ENCODE peak calls at places on chromosomes 13 and 19, in seven cellular contexts. Z, A, E, J, B, S and G are unnamed samples.

GRCh38 chr13:25608181-25608580 is 236.4 kb downstream of the ATP8A2 start:
- DNase-seq in Z (no peak), A (no peak), E (no peak), J (no peak), B (no peak), S (no peak), G (no peak)

GRCh38 chr19:17183858-17184271 is 31.3 kb upstream of the USE1 start:
- DNase-seq in Z (no peak), A (no peak), E (no peak), J (no peak), B (no peak), S (no peak), G (no peak)

GRCh38 chr19:18478545-18479311 is 40.8 kb upstream of the ISYNA1 start:
- DNase-seq in Z (peak; percentile 53), A (no peak), E (peak; percentile 87), J (peak; percentile 61), B (no peak), S (no peak), G (peak; percentile 95)

GRCh38 chr13:49580980-49581680 is 4.2 kb downstream of the RCBTB1 start:
- DNase-seq in Z (no peak), A (no peak), E (no peak), J (no peak), B (no peak), S (no peak), G (no peak)

GRCh38 chr19:13051581-13052165 is 51.0 kb downstream of the LYL1 start:
- DNase-seq in Z (peak; percentile 62), A (peak; percentile 81), E (no peak), J (no peak), B (peak; percentile 96), S (peak; percentile 89), G (no peak)

GRCh38 chr19:30356951-30357579 is 15.1 kb upstream of the ZNF536 start:
- DNase-seq in Z (no peak), A (no peak), E (no peak), J (no peak), B (no peak), S (no peak), G (no peak)

GRCh38 chr19:28843771-28844492 is 369.0 kb downstream of the UQCRFS1 start:
- DNase-seq in Z (no peak), A (no peak), E (no peak), J (no peak), B (no peak), S (no peak), G (no peak)

GRCh38 chr13:42875448-42876269 is 94.3 kb downstream of the FAM216B start:
- DNase-seq in Z (peak; percentile 60), A (no peak), E (peak; percentile 48), J (no peak), B (peak; percentile 52), S (peak; percentile 70), G (no peak)

GRCh38 chr19:8332976-8333770 is 9.9 kb downstream of the KANK3 start:
- DNase-seq in Z (no peak), A (no peak), E (no peak), J (no peak), B (no peak), S (peak; percentile 56), G (no peak)

GRCh38 chr13:59527500-59527899 is 636.2 kb downstream of the DIAPH3 start:
- DNase-seq in Z (no peak), A (no peak), E (no peak), J (no peak), B (no peak), S (no peak), G (no peak)

GRCh38 chr13:113835461-113836274 is 28.2 kb downstream of the GAS6 start:
- DNase-seq in Z (peak; percentile 90), A (no peak), E (peak; percentile 91), J (no peak), B (no peak), S (no peak), G (no peak)

GRCh38 chr13:113663934-113664333 is 3.1 kb upstream of the GRK1 start:
- DNase-seq in Z (no peak), A (no peak), E (no peak), J (no peak), B (no peak), S (no peak), G (no peak)

GRCh38 chr19:47229674-47230121 is 1.3 kb downstream of the BBC3 start:
- DNase-seq in Z (peak; percentile 31), A (no peak), E (peak; percentile 30), J (no peak), B (no peak), S (no peak), G (no peak)

GRCh38 chr19:16620584-16620983 is 7.4 kb downstream of the MED26 start:
- DNase-seq in Z (no peak), A (no peak), E (no peak), J (no peak), B (no peak), S (no peak), G (no peak)

GRCh38 chr19:24069907-24070657 is 16.9 kb upstream of the ZNF254 start:
- DNase-seq in Z (peak; percentile 10), A (no peak), E (no peak), J (no peak), B (no peak), S (no peak), G (no peak)

GRCh38 chr13:22081430-22081829 is 410.6 kb downstream of the FGF9 start:
- DNase-seq in Z (no peak), A (no peak), E (no peak), J (no peak), B (no peak), S (no peak), G (no peak)

GRCh38 chr19:14843587-14843986 is 5.1 kb downstream of the OR7A10 start:
- DNase-seq in Z (no peak), A (no peak), E (peak; percentile 28), J (no peak), B (no peak), S (no peak), G (no peak)

GRCh38 chr13:104571161-104571889 is 1505.1 kb upstream of the SLC10A2 start:
- DNase-seq in Z (peak; percentile 95), A (peak; percentile 75), E (peak; percentile 75), J (peak; percentile 3), B (peak; percentile 65), S (peak; percentile 75), G (peak; percentile 26)

GRCh38 chr13:112374271-112374670 is 1.9 kb upstream of the SPACA7 start:
- DNase-seq in Z (no peak), A (no peak), E (no peak), J (no peak), B (peak; percentile 28), S (no peak), G (no peak)

GRCh38 chr19:44770550-44771257 is 7.0 kb upstream of the CBLC start:
- DNase-seq in Z (peak; percentile 93), A (peak; percentile 89), E (peak; percentile 94), J (peak; percentile 74), B (peak; percentile 93), S (peak; percentile 97), G (peak; percentile 92)

GRCh38 chr13:96025283-96025682 is 27.9 kb downstream of the UGGT2 start:
- DNase-seq in Z (no peak), A (no peak), E (peak; percentile 29), J (no peak), B (no peak), S (no peak), G (no peak)

GRCh38 chr13:103238441-103238840 is 172.2 kb upstream of the SLC10A2 start:
- DNase-seq in Z (no peak), A (no peak), E (no peak), J (no peak), B (no peak), S (no peak), G (no peak)

GRCh38 chr13:48268019-48268418 is 35.0 kb downstream of the ITM2B start:
- DNase-seq in Z (no peak), A (no peak), E (no peak), J (no peak), B (no peak), S (no peak), G (no peak)

GRCh38 chr13:48504606-48505369 is 28.1 kb downstream of the RCBTB2 start:
- DNase-seq in Z (no peak), A (no peak), E (no peak), J (no peak), B (no peak), S (peak; percentile 39), G (no peak)

GRCh38 chr19:3282155-3282554 is 57.7 kb downstream of the CELF5 start:
- DNase-seq in Z (no peak), A (no peak), E (no peak), J (no peak), B (no peak), S (no peak), G (no peak)

GRCh38 chr13:40211586-40211968 is 454.9 kb downstream of the FOXO1 start:
- DNase-seq in Z (no peak), A (no peak), E (no peak), J (no peak), B (no peak), S (no peak), G (no peak)

GRCh38 chr13:33016414-33017409 is at the start of gene KL:
- DNase-seq in Z (no peak), A (peak; percentile 42), E (no peak), J (no peak), B (peak; percentile 59), S (peak; percentile 54), G (no peak)

GRCh38 chr19:17862711-17863519 is 3.2 kb downstream of the RPL18A start:
- DNase-seq in Z (no peak), A (no peak), E (no peak), J (no peak), B (no peak), S (no peak), G (no peak)

GRCh38 chr13:50428183-50428877 is 413.1 kb downstream of the KCNRG start:
- DNase-seq in Z (no peak), A (no peak), E (no peak), J (no peak), B (no peak), S (no peak), G (no peak)

GRCh38 chr19:2175742-2176141 is 12.0 kb downstream of the DOT1L start:
- DNase-seq in Z (no peak), A (no peak), E (no peak), J (no peak), B (no peak), S (no peak), G (no peak)

GRCh38 chr13:84902243-84902642 is 897.0 kb downstream of the SLITRK6 start:
- DNase-seq in Z (no peak), A (no peak), E (no peak), J (no peak), B (no peak), S (no peak), G (no peak)

GRCh38 chr13:89951341-89951740 is 1396.1 kb upstream of the MIR17HG start:
- DNase-seq in Z (no peak), A (no peak), E (peak; percentile 1), J (no peak), B (no peak), S (no peak), G (no peak)

GRCh38 chr13:21310220-21310619 is 133.8 kb downstream of the MRPL57 start:
- DNase-seq in Z (no peak), A (no peak), E (no peak), J (no peak), B (no peak), S (no peak), G (no peak)

GRCh38 chr13:96806750-96807149 is 187.5 kb downstream of the OXGR1 start:
- DNase-seq in Z (no peak), A (no peak), E (no peak), J (no peak), B (no peak), S (no peak), G (no peak)

GRCh38 chr19:9078651-9079050 is 8.2 kb upstream of the OR1M1 start:
- DNase-seq in Z (no peak), A (no peak), E (no peak), J (no peak), B (no peak), S (no peak), G (no peak)

GRCh38 chr13:23506821-23507210 is 63.4 kb upstream of the TNFRSF19 start:
- DNase-seq in Z (peak; percentile 90), A (no peak), E (peak; percentile 66), J (no peak), B (no peak), S (no peak), G (no peak)

GRCh38 chr19:45283443-45284033 is 32.5 kb downstream of the MARK4 start:
- DNase-seq in Z (no peak), A (no peak), E (no peak), J (no peak), B (no peak), S (no peak), G (no peak)

GRCh38 chr13:101946411-101946810 is 455.4 kb downstream of the FGF14 start:
- DNase-seq in Z (no peak), A (no peak), E (no peak), J (no peak), B (no peak), S (no peak), G (no peak)